ENCODE peak calls at places on chromosomes 11 and 22, in four cellular contexts. One of them, this sample, is unnamed.

GRCh38 chr11:839875-840617 is 2.3 kb downstream of the POLR2L start:
- DNase-seq in stimulated activated naive CD4-positive, alpha-beta T cell: no peak
- DNase-seq in HTR-8/SVneo: no peak
- DNase-seq in ELF-1: no peak
- DNase-seq in this sample: no peak

GRCh38 chr11:69009441-69010211 is 3.4 kb downstream of the MRGPRF start:
- DNase-seq in stimulated activated naive CD4-positive, alpha-beta T cell: no peak
- DNase-seq in HTR-8/SVneo: no peak
- DNase-seq in ELF-1: no peak
- DNase-seq in this sample: no peak

GRCh38 chr11:9142732-9143131 is 51.3 kb upstream of the SCUBE2 start:
- DNase-seq in stimulated activated naive CD4-positive, alpha-beta T cell: no peak
- DNase-seq in HTR-8/SVneo: no peak
- DNase-seq in ELF-1: no peak
- DNase-seq in this sample: no peak

GRCh38 chr11:84227970-84228369 is 941.8 kb upstream of the CCDC90B start:
- DNase-seq in stimulated activated naive CD4-positive, alpha-beta T cell: no peak
- DNase-seq in HTR-8/SVneo: no peak
- DNase-seq in ELF-1: no peak
- DNase-seq in this sample: no peak

GRCh38 chr22:17829691-17830040 is 55.4 kb upstream of the BID start:
- DNase-seq in stimulated activated naive CD4-positive, alpha-beta T cell: no peak
- DNase-seq in HTR-8/SVneo: no peak
- DNase-seq in ELF-1: no peak
- DNase-seq in this sample: no peak

GRCh38 chr11:85595285-85595884 is 31.8 kb downstream of the DLG2 start:
- DNase-seq in stimulated activated naive CD4-positive, alpha-beta T cell: no peak
- DNase-seq in HTR-8/SVneo: peak; percentile 62
- DNase-seq in ELF-1: no peak
- DNase-seq in this sample: peak; percentile 2

GRCh38 chr22:46001426-46002106 is 24.6 kb upstream of the WNT7B start:
- DNase-seq in stimulated activated naive CD4-positive, alpha-beta T cell: no peak
- DNase-seq in HTR-8/SVneo: no peak
- DNase-seq in ELF-1: peak; percentile 50
- DNase-seq in this sample: no peak

GRCh38 chr11:87659807-87660206 is 515.4 kb downstream of the RAB38 start:
- DNase-seq in stimulated activated naive CD4-positive, alpha-beta T cell: no peak
- DNase-seq in HTR-8/SVneo: no peak
- DNase-seq in ELF-1: no peak
- DNase-seq in this sample: no peak

GRCh38 chr11:115439385-115439784 is 64.8 kb downstream of the CADM1 start:
- DNase-seq in stimulated activated naive CD4-positive, alpha-beta T cell: no peak
- DNase-seq in HTR-8/SVneo: no peak
- DNase-seq in ELF-1: no peak
- DNase-seq in this sample: peak; percentile 19

GRCh38 chr11:35526370-35526792 is 965 bp upstream of the PAMR1 start:
- DNase-seq in stimulated activated naive CD4-positive, alpha-beta T cell: no peak
- DNase-seq in HTR-8/SVneo: no peak
- DNase-seq in ELF-1: no peak
- DNase-seq in this sample: no peak

GRCh38 chr11:44766112-44766971 is 39.6 kb downstream of the TSPAN18 start:
- DNase-seq in stimulated activated naive CD4-positive, alpha-beta T cell: no peak
- DNase-seq in HTR-8/SVneo: peak; percentile 54
- DNase-seq in ELF-1: peak; percentile 56
- DNase-seq in this sample: no peak

GRCh38 chr11:70466596-70466995 is 68.3 kb downstream of the CTTN start:
- DNase-seq in stimulated activated naive CD4-positive, alpha-beta T cell: no peak
- DNase-seq in HTR-8/SVneo: no peak
- DNase-seq in ELF-1: no peak
- DNase-seq in this sample: no peak

GRCh38 chr11:104705475-104706195 is 192.6 kb downstream of the CASP12 start:
- DNase-seq in stimulated activated naive CD4-positive, alpha-beta T cell: peak; percentile 59
- DNase-seq in HTR-8/SVneo: no peak
- DNase-seq in ELF-1: no peak
- DNase-seq in this sample: no peak